ENCODE peak calls at places on chromosomes 11 and 22, in eight cellular contexts. C is cardiac muscle cell; J is uterus; R is CD8-positive, alpha-beta T cell; M is colonic mucosa; I is thoracic aorta; X is kidney; A is tibial artery. F is an unnamed sample. For H3K4me1, the result is how much of the 10 kb centered on the place peaks cover.

GRCh38 chr11:93972790-93973189 is 48.4 kb upstream of the HEPHL1 start:
- DNase-seq in C (no peak), J (no peak), R (no peak), M (no peak), I (no peak), X (no peak), A (no peak), F (no peak)

GRCh38 chr11:28835317-28835716 is 727.1 kb downstream of the METTL15 start:
- DNase-seq in C (no peak), J (no peak), R (no peak), M (no peak), I (no peak), X (no peak), A (no peak), F (no peak)

GRCh38 chr11:123231777-123232176 is 36.7 kb upstream of the CLMP start:
- DNase-seq in C (no peak), J (no peak), R (no peak), M (no peak), I (no peak), X (no peak), A (no peak), F (no peak)

GRCh38 chr22:22037740-22038139 is 55.2 kb upstream of the TOP3B start:
- DNase-seq in C (no peak), J (no peak), R (no peak), M (no peak), I (no peak), X (no peak), A (no peak), F (no peak)

GRCh38 chr11:69682221-69682620 is 7.1 kb upstream of the LTO1 start:
- DNase-seq in C (no peak), J (no peak), R (no peak), M (no peak), I (no peak), X (no peak), A (peak), F (no peak)

GRCh38 chr22:35138521-35138920 is 72.6 kb downstream of the ISX start:
- DNase-seq in C (no peak), J (no peak), R (no peak), M (peak), I (no peak), X (no peak), A (no peak), F (no peak)

GRCh38 chr22:35292786-35293185 is 6.9 kb upstream of the TOM1 start:
- DNase-seq in C (no peak), J (no peak), R (no peak), M (no peak), I (no peak), X (no peak), A (no peak), F (no peak)

GRCh38 chr11:58938398-58938797 is 890 bp upstream of the GLYATL1 start:
- DNase-seq in C (no peak), J (no peak), R (no peak), M (no peak), I (no peak), X (no peak), A (no peak), F (no peak)

GRCh38 chr11:47606731-47607130 is 12.5 kb upstream of the C1QTNF4 start:
- DNase-seq in C (peak), J (no peak), R (no peak), M (no peak), I (no peak), X (no peak), A (peak), F (no peak)

GRCh38 chr11:122691751-122692150 is 36.2 kb downstream of the UBASH3B start:
- DNase-seq in C (no peak), J (no peak), R (no peak), M (no peak), I (no peak), X (no peak), A (no peak), F (no peak)

GRCh38 chr11:113188433-113188834 is 125.9 kb upstream of the TTC12 start:
- DNase-seq in C (no peak), J (no peak), R (no peak), M (no peak), I (no peak), X (no peak), A (no peak), F (no peak)

GRCh38 chr11:35615911-35616900 is 2.1 kb upstream of the FJX1 start:
- DNase-seq in C (peak), J (no peak), R (no peak), M (no peak), I (no peak), X (no peak), A (no peak), F (no peak)

GRCh38 chr11:34355726-34356125 is 2.1 kb downstream of the ABTB2 start:
- DNase-seq in C (no peak), J (no peak), R (no peak), M (no peak), I (no peak), X (no peak), A (no peak), F (no peak)

GRCh38 chr22:33274941-33275443 is 216.8 kb upstream of the SYN3 start:
- DNase-seq in C (no peak), J (no peak), R (no peak), M (no peak), I (no peak), X (no peak), A (no peak), F (no peak)

GRCh38 chr22:32323513-32324164 is 34.0 kb upstream of the RFPL3 start:
- DNase-seq in C (no peak), J (no peak), R (no peak), M (no peak), I (no peak), X (peak), A (peak), F (no peak)

GRCh38 chr11:1105183-1105565 is 30.5 kb downstream of the MUC2 start:
- DNase-seq in C (no peak), J (no peak), R (no peak), M (no peak), I (no peak), X (peak), A (no peak), F (no peak)

GRCh38 chr11:79249341-79249993 is 191.4 kb downstream of the TENM4 start:
- DNase-seq in C (no peak), J (no peak), R (no peak), M (no peak), I (no peak), X (no peak), A (no peak), F (no peak)

GRCh38 chr11:61954106-61955030 is 4.2 kb downstream of the BEST1 start:
- DNase-seq in C (no peak), J (no peak), R (no peak), M (no peak), I (no peak), X (no peak), A (no peak), F (no peak)

GRCh38 chr11:72349616-72350218 is 84.6 kb downstream of the CLPB start:
- DNase-seq in C (no peak), J (peak), R (no peak), M (no peak), I (no peak), X (no peak), A (no peak), F (no peak)

GRCh38 chr22:20964799-20965103 is 2.3 kb upstream of the AIFM3 start:
- DNase-seq in C (no peak), J (no peak), R (no peak), M (no peak), I (no peak), X (no peak), A (no peak), F (no peak)

GRCh38 chr11:97657852-97658251 is 1268.0 kb downstream of the JRKL start:
- DNase-seq in C (no peak), J (no peak), R (no peak), M (no peak), I (no peak), X (no peak), A (no peak), F (no peak)

GRCh38 chr11:31844351-31844750 is 33.2 kb upstream of the PAX6 start:
- DNase-seq in C (no peak), J (no peak), R (no peak), M (no peak), I (no peak), X (no peak), A (no peak), F (no peak)

GRCh38 chr22:39205344-39206021 is 39.3 kb downstream of the PDGFB start:
- DNase-seq in C (no peak), J (no peak), R (peak), M (no peak), I (no peak), X (peak), A (peak), F (no peak)

GRCh38 chr11:12242071-12242672 is 131.8 kb downstream of the MICAL2 start:
- DNase-seq in C (no peak), J (no peak), R (peak), M (no peak), I (no peak), X (no peak), A (no peak), F (no peak)

GRCh38 chr22:42743501-42743991 is 22.9 kb upstream of the A4GALT start:
- DNase-seq in C (no peak), J (peak), R (no peak), M (peak), I (peak), X (peak), A (peak), F (no peak)

GRCh38 chr22:30694171-30694637 is 470 bp upstream of the OSBP2 start:
- DNase-seq in C (peak), J (peak), R (peak), M (peak), I (peak), X (peak), A (peak), F (peak)

GRCh38 chr11:45472713-45473317 is 186.7 kb upstream of the SYT13 start:
- DNase-seq in C (no peak), J (no peak), R (no peak), M (no peak), I (no peak), X (no peak), A (peak), F (no peak)

GRCh38 chr11:94654201-94654600 is 87.0 kb downstream of the PIWIL4 start:
- DNase-seq in C (no peak), J (no peak), R (no peak), M (no peak), I (no peak), X (no peak), A (no peak), F (no peak)

GRCh38 chr22:20571531-20572007 is 64.2 kb downstream of the MED15 start:
- DNase-seq in C (peak), J (no peak), R (peak), M (peak), I (no peak), X (no peak), A (no peak), F (no peak)

GRCh38 chr22:20243545-20244249 is 24.4 kb downstream of the RTN4R start:
- DNase-seq in C (peak), J (peak), R (peak), M (peak), I (no peak), X (peak), A (no peak), F (no peak)

GRCh38 chr22:23796461-23796860 is 9.7 kb downstream of the SMARCB1 start:
- DNase-seq in C (no peak), J (no peak), R (no peak), M (no peak), I (no peak), X (peak), A (no peak), F (no peak)

GRCh38 chr11:78200061-78200460 is 11.3 kb downstream of the USP35 start:
- DNase-seq in C (no peak), J (no peak), R (no peak), M (no peak), I (no peak), X (no peak), A (no peak), F (no peak)

GRCh38 chr11:31997955-31998354 is 92.9 kb upstream of the RCN1 start:
- DNase-seq in C (no peak), J (no peak), R (no peak), M (no peak), I (no peak), X (no peak), A (no peak), F (no peak)

GRCh38 chr11:87879118-87879517 is 296.1 kb downstream of the RAB38 start:
- DNase-seq in C (no peak), J (no peak), R (no peak), M (no peak), I (no peak), X (no peak), A (no peak), F (no peak)

GRCh38 chr22:32644252-32645100 is 157.0 kb upstream of the TIMP3 start:
- DNase-seq in C (no peak), J (peak), R (peak), M (peak), I (no peak), X (peak), A (peak), F (peak)

GRCh38 chr22:48277868-48278581 is 1515.6 kb downstream of the TBC1D22A start:
- DNase-seq in C (no peak), J (no peak), R (no peak), M (peak), I (no peak), X (peak), A (no peak), F (no peak)

GRCh38 chr11:2317354-2318050 is 15.7 kb downstream of the TSPAN32 start:
- DNase-seq in C (no peak), J (no peak), R (no peak), M (no peak), I (no peak), X (peak), A (no peak), F (peak)

GRCh38 chr11:126102436-126102894 is 39.8 kb upstream of the CDON start:
- DNase-seq in C (peak), J (peak), R (no peak), M (no peak), I (no peak), X (no peak), A (no peak), F (no peak)

GRCh38 chr11:71120346-71120963 is 131.9 kb downstream of the SHANK2 start:
- DNase-seq in C (peak), J (no peak), R (no peak), M (peak), I (no peak), X (peak), A (no peak), F (no peak)

GRCh38 chr22:40414306-40414705 is 43.9 kb downstream of the SGSM3 start:
- DNase-seq in C (no peak), J (no peak), R (no peak), M (no peak), I (no peak), X (no peak), A (peak), F (no peak)

GRCh38 chr11:124798991-124799383 is 1.2 kb downstream of the MSANTD2 start:
- DNase-seq in C (peak), J (no peak), R (no peak), M (peak), I (no peak), X (no peak), A (no peak), F (no peak)

GRCh38 chr11:124799384-124800225 is 601 bp downstream of the MSANTD2 start:
- DNase-seq in C (peak), J (peak), R (peak), M (peak), I (no peak), X (peak), A (peak), F (no peak)

GRCh38 chr11:124801014-124801413 is 808 bp upstream of the MSANTD2 start:
- DNase-seq in C (no peak), J (no peak), R (no peak), M (no peak), I (no peak), X (no peak), A (no peak), F (no peak)

GRCh38 chr11:124801636-124802312 is 1.6 kb upstream of the MSANTD2 start:
- DNase-seq in C (no peak), J (no peak), R (no peak), M (no peak), I (no peak), X (no peak), A (no peak), F (no peak)

GRCh38 chr11:124800226-124800929 is at the start of gene MSANTD2:
- DNase-seq in C (peak), J (peak), R (peak), M (peak), I (peak), X (peak), A (peak), F (peak)
- H3K4me3 ChIP-seq in C (peak), J (peak), R (peak), M (peak), I (peak), X (peak), A (peak), F (peak)

GRCh38 chr22:28773461-28773867 is 969 bp downstream of the CCDC117 start:
- DNase-seq in C (no peak), J (no peak), R (no peak), M (no peak), I (no peak), X (no peak), A (no peak), F (no peak)

GRCh38 chr22:28771195-28771791 is 1.2 kb upstream of the CCDC117 start:
- DNase-seq in C (no peak), J (no peak), R (no peak), M (no peak), I (no peak), X (no peak), A (no peak), F (no peak)

GRCh38 chr22:28774378-28774777 is 1.9 kb downstream of the CCDC117 start:
- DNase-seq in C (no peak), J (no peak), R (no peak), M (no peak), I (no peak), X (peak), A (no peak), F (no peak)

GRCh38 chr22:28769394-28770085 is 3.0 kb upstream of the CCDC117 start:
- DNase-seq in C (no peak), J (no peak), R (no peak), M (no peak), I (no peak), X (no peak), A (no peak), F (no peak)

DNA sequence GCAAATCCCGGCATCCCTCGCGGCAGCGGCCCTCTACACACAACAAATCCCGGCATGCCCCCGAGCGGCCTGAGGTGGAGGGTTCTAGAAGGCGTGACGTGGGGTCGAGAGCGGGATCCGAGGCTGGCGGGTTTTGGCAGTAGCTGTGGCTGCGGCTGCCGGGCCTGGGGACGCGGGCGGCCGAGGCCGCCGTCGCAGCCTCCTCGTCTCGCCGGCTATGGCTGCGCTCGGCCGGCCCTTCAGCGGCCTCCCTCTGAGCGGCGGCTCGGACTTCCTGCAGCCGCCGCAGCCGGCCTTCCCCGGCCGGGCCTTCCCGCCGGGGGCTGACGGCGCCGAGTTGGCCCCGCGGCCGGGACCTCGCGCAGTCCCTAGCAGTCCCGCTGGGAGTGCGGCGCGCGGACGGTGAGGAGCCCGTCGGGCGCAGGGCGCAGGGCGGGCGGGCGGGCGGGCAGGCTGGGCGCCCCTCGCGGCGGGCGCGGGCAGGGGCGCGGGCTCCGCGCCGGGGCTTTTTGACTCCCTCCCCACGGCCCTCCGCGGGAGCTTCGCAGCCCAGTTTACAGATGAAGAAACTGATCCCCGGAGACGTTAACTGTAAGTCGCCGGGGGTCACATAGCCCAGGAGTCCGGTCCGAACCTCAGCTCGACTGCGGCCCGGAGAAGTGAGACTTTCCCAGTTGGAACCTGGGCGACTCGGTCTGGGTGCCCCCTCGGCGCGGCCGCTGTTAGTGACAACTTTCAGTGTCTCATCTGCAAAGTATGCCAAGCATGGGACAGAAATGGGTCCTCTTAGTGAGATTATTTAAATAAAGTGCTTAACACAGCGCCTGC is at the start of gene CCDC117:
- DNase-seq in C (peak), J (peak), R (peak), M (peak), I (peak), X (peak), A (peak), F (peak)
- TF ChIP-seq CTCF in C (peak), J (peak), R (peak), M (no peak), I (peak), X (peak), A (peak), F (no peak)

GRCh38 chr22:37552560-37553163 is 7.6 kb upstream of the CDC42EP1 start:
- DNase-seq in C (peak), J (peak), R (no peak), M (peak), I (no peak), X (peak), A (no peak), F (no peak)
- H3K4me1 ChIP-seq in C (under half), J (under half), R (under half), M (under half), I (half or more), X (under half), A (half or more), F (under half)

GRCh38 chr11:64887757-64888405 is 9.5 kb upstream of the EHD1 start:
- DNase-seq in C (peak), J (peak), R (peak), M (peak), I (no peak), X (peak), A (peak), F (peak)
- H3K4me3 ChIP-seq in C (no peak), J (no peak), R (peak), M (no peak), I (peak), X (peak), A (peak), F (peak)

GRCh38 chr11:111422494-111423249 is 43.6 kb upstream of the POU2AF1 start:
- DNase-seq in C (peak), J (peak), R (peak), M (peak), I (no peak), X (no peak), A (no peak), F (no peak)
- TF ChIP-seq CTCF in C (peak), J (peak), R (peak), M (peak), I (peak), X (peak), A (peak), F (no peak)

GRCh38 chr11:67365756-67366384 is 7.5 kb downstream of the CLCF1 start:
- DNase-seq in C (no peak), J (peak), R (no peak), M (peak), I (no peak), X (no peak), A (no peak), F (no peak)

GRCh38 chr11:67367014-67367835 is 6.2 kb downstream of the CLCF1 start:
- DNase-seq in C (no peak), J (peak), R (no peak), M (peak), I (no peak), X (no peak), A (no peak), F (no peak)

GRCh38 chr11:67366546-67366945 is 6.9 kb downstream of the CLCF1 start:
- DNase-seq in C (no peak), J (peak), R (no peak), M (no peak), I (no peak), X (no peak), A (no peak), F (no peak)

GRCh38 chr11:67364169-67364568 is 9.2 kb downstream of the CLCF1 start:
- DNase-seq in C (no peak), J (no peak), R (no peak), M (no peak), I (no peak), X (no peak), A (no peak), F (no peak)

GRCh38 chr11:67364783-67365525 is 8.4 kb downstream of the CLCF1 start:
- DNase-seq in C (no peak), J (peak), R (no peak), M (no peak), I (no peak), X (no peak), A (no peak), F (no peak)
- H3K4me1 ChIP-seq in C (under half), J (under half), R (under half), M (under half), I (under half), X (under half), A (under half), F (under half)